ENCODE peak calls at places on chromosomes 13 and 19, in five cellular contexts. B, S, P, Q and G are unnamed samples.

GRCh38 chr19:43735957-43736356 is 18.8 kb downstream of the SMG9 start:
- DNase-seq in P (no peak), S (no peak), Q (no peak), B (no peak), G (no peak)

GRCh38 chr19:45256836-45257235 is 5.8 kb downstream of the MARK4 start:
- DNase-seq in B (no peak), S (no peak), P (no peak), Q (no peak), G (no peak)

GRCh38 chr19:4521170-4521887 is 3.0 kb upstream of the PLIN4 start:
- DNase-seq in B (no peak), P (no peak), S (no peak), Q (no peak), G (no peak)

GRCh38 chr13:65605386-65605785 is 1624.8 kb downstream of the PCDH9 start:
- DNase-seq in S (no peak), B (no peak), P (no peak), Q (no peak), G (no peak)

GRCh38 chr13:43307221-43307920 is 284.0 kb downstream of the DNAJC15 start:
- DNase-seq in S (no peak), P (no peak), B (no peak), Q (no peak), G (no peak)

GRCh38 chr19:12880551-12881171 is 588 bp downstream of the DNASE2 start:
- DNase-seq in P (no peak), Q (peak; percentile 37), S (no peak), B (no peak), G (peak; percentile 69)

GRCh38 chr19:35644987-35645679 is 3.0 kb upstream of the COX6B1 start:
- DNase-seq in B (no peak), S (no peak), Q (peak; percentile 58), P (no peak), G (peak; percentile 9)

GRCh38 chr19:21197589-21198295 is 55.9 kb downstream of the ZNF431 start:
- DNase-seq in S (no peak), B (no peak), Q (no peak), P (no peak), G (no peak)

GRCh38 chr19:35107541-35107939 is 8.1 kb upstream of the FXYD3 start:
- DNase-seq in B (no peak), S (no peak), Q (no peak), P (no peak), G (no peak)

GRCh38 chr13:94063096-94063495 is 416.4 kb downstream of the DCT start:
- DNase-seq in B (no peak), S (peak; percentile 15), Q (no peak), P (peak; percentile 65), G (no peak)